ENCODE peak calls at places on chromosomes 2 and 18, in four cellular contexts. One of them, this sample, is unnamed.

GRCh38 chr2:224666951-224667553 is 49.1 kb downstream of the CCDC195 start:
- DNase-seq in memory B cell: no peak
- DNase-seq in H9: no peak
- DNase-seq in chondrocyte: no peak
- DNase-seq in this sample: no peak

GRCh38 chr2:102063948-102064678 is 72.4 kb downstream of the IL1R2 start:
- DNase-seq in memory B cell: no peak
- DNase-seq in H9: peak
- DNase-seq in chondrocyte: no peak
- DNase-seq in this sample: peak

GRCh38 chr2:129935118-129935517 is 44.3 kb upstream of the RAB6C start:
- DNase-seq in H9: no peak
- DNase-seq in memory B cell: no peak
- DNase-seq in chondrocyte: no peak
- DNase-seq in this sample: no peak

GRCh38 chr2:38093503-38093902 is 17.6 kb upstream of the CYP1B1 start:
- DNase-seq in H9: no peak
- DNase-seq in chondrocyte: no peak
- DNase-seq in memory B cell: no peak
- DNase-seq in this sample: no peak

GRCh38 chr2:168194784-168195522 is 52.4 kb downstream of the STK39 start:
- DNase-seq in chondrocyte: no peak
- DNase-seq in memory B cell: peak
- DNase-seq in H9: no peak
- DNase-seq in this sample: no peak

GRCh38 chr2:176638167-176639015 is 369.1 kb downstream of the MTX2 start:
- DNase-seq in memory B cell: peak
- DNase-seq in H9: peak
- DNase-seq in chondrocyte: no peak
- DNase-seq in this sample: no peak

GRCh38 chr2:111709321-111709720 is 174.7 kb downstream of the ANAPC1 start:
- DNase-seq in H9: no peak
- DNase-seq in memory B cell: no peak
- DNase-seq in chondrocyte: no peak
- DNase-seq in this sample: no peak

GRCh38 chr2:98518106-98518505 is 73.4 kb downstream of the INPP4A start:
- DNase-seq in H9: no peak
- DNase-seq in memory B cell: no peak
- DNase-seq in chondrocyte: no peak
- DNase-seq in this sample: no peak

GRCh38 chr2:102504833-102505232 is 31.8 kb downstream of the SLC9A4 start:
- DNase-seq in H9: no peak
- DNase-seq in chondrocyte: no peak
- DNase-seq in memory B cell: no peak
- DNase-seq in this sample: no peak

GRCh38 chr18:46587568-46587967 is 69.5 kb downstream of the LOXHD1 start:
- DNase-seq in chondrocyte: no peak
- DNase-seq in H9: no peak
- DNase-seq in memory B cell: no peak
- DNase-seq in this sample: no peak

GRCh38 chr2:140659293-140659692 is 1471.5 kb downstream of the LRP1B start:
- DNase-seq in chondrocyte: no peak
- DNase-seq in H9: no peak
- DNase-seq in memory B cell: no peak
- DNase-seq in this sample: no peak

GRCh38 chr2:164430166-164430783 is 191.0 kb downstream of the GRB14 start:
- DNase-seq in H9: peak
- DNase-seq in chondrocyte: no peak
- DNase-seq in memory B cell: no peak
- DNase-seq in this sample: no peak

GRCh38 chr2:232611559-232612218 is 21.7 kb upstream of the EFHD1 start:
- DNase-seq in H9: peak
- DNase-seq in chondrocyte: peak
- DNase-seq in memory B cell: peak
- DNase-seq in this sample: peak

GRCh38 chr18:10059610-10060468 is 146.0 kb downstream of the VAPA start:
- DNase-seq in chondrocyte: no peak
- DNase-seq in memory B cell: no peak
- DNase-seq in H9: no peak
- DNase-seq in this sample: no peak

GRCh38 chr2:75954761-75955160 is 244.0 kb upstream of the GCFC2 start:
- DNase-seq in H9: no peak
- DNase-seq in memory B cell: no peak
- DNase-seq in chondrocyte: no peak
- DNase-seq in this sample: no peak

GRCh38 chr2:175884673-175885393 is 117.2 kb downstream of the LNPK start:
- DNase-seq in chondrocyte: no peak
- DNase-seq in memory B cell: no peak
- DNase-seq in H9: no peak
- DNase-seq in this sample: no peak

GRCh38 chr18:42437001-42437400 is 482.0 kb downstream of the PIK3C3 start:
- DNase-seq in memory B cell: no peak
- DNase-seq in chondrocyte: no peak
- DNase-seq in H9: no peak
- DNase-seq in this sample: no peak

GRCh38 chr2:240933966-240934700 is 28.0 kb downstream of the CROCC2 start:
- DNase-seq in memory B cell: peak
- DNase-seq in chondrocyte: peak
- DNase-seq in H9: peak
- DNase-seq in this sample: no peak

GRCh38 chr2:191540681-191541080 is 137.3 kb upstream of the NABP1 start:
- DNase-seq in memory B cell: no peak
- DNase-seq in H9: no peak
- DNase-seq in chondrocyte: no peak
- DNase-seq in this sample: no peak

GRCh38 chr18:9711361-9712129 is 3.4 kb downstream of the RAB31 start:
- DNase-seq in H9: no peak
- DNase-seq in chondrocyte: no peak
- DNase-seq in memory B cell: peak
- DNase-seq in this sample: no peak

GRCh38 chr2:119520696-119521436 is 3.4 kb downstream of the SCTR start:
- DNase-seq in chondrocyte: no peak
- DNase-seq in H9: no peak
- DNase-seq in memory B cell: no peak
- DNase-seq in this sample: no peak

GRCh38 chr2:66110071-66110470 is 324.9 kb upstream of the MEIS1 start:
- DNase-seq in memory B cell: no peak
- DNase-seq in chondrocyte: no peak
- DNase-seq in H9: no peak
- DNase-seq in this sample: no peak

GRCh38 chr18:63562284-63562683 is 20.1 kb downstream of the SERPINB12 start:
- DNase-seq in H9: no peak
- DNase-seq in memory B cell: no peak
- DNase-seq in chondrocyte: no peak
- DNase-seq in this sample: no peak

GRCh38 chr2:124283090-124283489 is 258.0 kb downstream of the CNTNAP5 start:
- DNase-seq in H9: no peak
- DNase-seq in chondrocyte: no peak
- DNase-seq in memory B cell: no peak
- DNase-seq in this sample: peak

GRCh38 chr18:25310045-25310444 is 41.9 kb downstream of the ZNF521 start:
- DNase-seq in memory B cell: no peak
- DNase-seq in chondrocyte: no peak
- DNase-seq in H9: no peak
- DNase-seq in this sample: no peak

GRCh38 chr2:120291464-120292311 is 39.0 kb downstream of the RALB start:
- DNase-seq in memory B cell: no peak
- DNase-seq in H9: no peak
- DNase-seq in chondrocyte: no peak
- DNase-seq in this sample: no peak

GRCh38 chr2:59570818-59571217 is 982.6 kb downstream of the BCL11A start:
- DNase-seq in memory B cell: no peak
- DNase-seq in H9: no peak
- DNase-seq in chondrocyte: no peak
- DNase-seq in this sample: no peak

GRCh38 chr2:48873676-48874075 is 118.2 kb upstream of the LHCGR start:
- DNase-seq in H9: no peak
- DNase-seq in memory B cell: no peak
- DNase-seq in chondrocyte: no peak
- DNase-seq in this sample: no peak

GRCh38 chr18:53698907-53699306 is 525.6 kb downstream of the MBD2 start:
- DNase-seq in H9: peak
- DNase-seq in chondrocyte: no peak
- DNase-seq in memory B cell: no peak
- DNase-seq in this sample: no peak

GRCh38 chr2:138447889-138448570 is 53.5 kb upstream of the SPOPL start:
- DNase-seq in chondrocyte: no peak
- DNase-seq in H9: no peak
- DNase-seq in memory B cell: no peak
- DNase-seq in this sample: no peak

GRCh38 chr2:133062946-133063345 is 392.9 kb upstream of the LYPD1 start:
- DNase-seq in chondrocyte: no peak
- DNase-seq in memory B cell: no peak
- DNase-seq in H9: no peak
- DNase-seq in this sample: no peak

GRCh38 chr2:188114014-188114413 is 177.7 kb upstream of the GULP1 start:
- DNase-seq in memory B cell: no peak
- DNase-seq in chondrocyte: no peak
- DNase-seq in H9: no peak
- DNase-seq in this sample: no peak

GRCh38 chr18:67041334-67041733 is 437.4 kb upstream of the CDH19 start:
- DNase-seq in memory B cell: no peak
- DNase-seq in chondrocyte: no peak
- DNase-seq in H9: no peak
- DNase-seq in this sample: no peak

This sample was measured in RWPE2.